ENCODE peak calls at places on chromosomes 2 and 18, in six cellular contexts. W is Kasumi-1, H is Ammon's horn, T is HT1080, B is T-cell, N is HT-29. R is an unnamed sample.
A peak's percentile ranks its signal among the peaks of the same experiment; 100 is the strongest.

GRCh38 chr2:156435392-156435724 is 821 bp upstream of the GPD2 start:
- DNase-seq in T (no peak), B (no peak), N (no peak), W (no peak), H (no peak), R (no peak)

GRCh38 chr2:176812376-176812775 is 400.2 kb upstream of the HNRNPA3 start:
- DNase-seq in N (no peak), H (peak; percentile 44), W (no peak), B (no peak), T (no peak), R (no peak)

GRCh38 chr18:78924301-78925192 is 55.1 kb upstream of the SALL3 start:
- DNase-seq in H (no peak), T (no peak), N (no peak), W (no peak), B (no peak), R (no peak)

GRCh38 chr18:57839942-57840381 is 36.8 kb upstream of the ATP8B1 start:
- DNase-seq in N (no peak), T (peak; percentile 82), H (no peak), W (no peak), B (no peak), R (no peak)

GRCh38 chr18:79599503-79599931 is 80.1 kb upstream of the CTDP1 start:
- DNase-seq in W (no peak), T (no peak), B (no peak), H (no peak), N (no peak), R (no peak)

GRCh38 chr2:62038980-62039771 is 133.7 kb downstream of the COMMD1 start:
- DNase-seq in W (peak; percentile 96), T (peak; percentile 91), H (peak; percentile 70), N (no peak), B (peak; percentile 7), R (no peak)

GRCh38 chr2:215784371-215784783 is 229.0 kb downstream of the MREG start:
- DNase-seq in W (no peak), N (no peak), H (no peak), T (no peak), B (no peak), R (no peak)

GRCh38 chr2:196719565-196719872 is 80.0 kb downstream of the GTF3C3 start:
- DNase-seq in W (no peak), B (no peak), T (no peak), H (no peak), N (no peak), R (no peak)

GRCh38 chr2:37388074-37388473 is 43.6 kb downstream of the QPCT start:
- DNase-seq in H (no peak), B (no peak), T (peak; percentile 51), W (no peak), N (no peak), R (no peak)

GRCh38 chr18:76252880-76253279 is 242.2 kb downstream of the ZNF516 start:
- DNase-seq in N (peak; percentile 4), B (no peak), H (peak; percentile 33), T (no peak), W (peak; percentile 59), R (no peak)

GRCh38 chr18:62183578-62184195 is 3.2 kb downstream of the PIGN start:
- DNase-seq in T (peak; percentile 43), H (peak; percentile 53), B (peak; percentile 34), W (peak; percentile 74), N (peak; percentile 65), R (peak; percentile 25)

GRCh38 chr18:38545071-38545470 is 979.5 kb upstream of the CELF4 start:
- DNase-seq in H (no peak), W (peak; percentile 46), T (peak; percentile 36), N (peak; percentile 22), B (no peak), R (no peak)

GRCh38 chr2:200860092-200860795 is 4.2 kb downstream of the CLK1 start:
- DNase-seq in T (no peak), W (no peak), N (no peak), B (no peak), H (peak; percentile 42), R (no peak)

GRCh38 chr2:227939271-227940027 is 68.0 kb downstream of the DAW1 start:
- DNase-seq in T (peak; percentile 24), B (no peak), H (peak; percentile 87), N (peak; percentile 55), W (peak; percentile 21), R (no peak)

GRCh38 chr2:149021761-149022160 is 16.7 kb upstream of the LYPD6B start:
- DNase-seq in W (no peak), N (no peak), T (no peak), B (no peak), H (no peak), R (no peak)